ENCODE peak calls at places on chromosome 19, in four cellular contexts. T is uterus; C is CD8-positive, alpha-beta T cell; L is heart left ventricle. S is an unnamed sample. For H3K9me3, the result is how much of the 10 kb centered on the place peaks cover.

GRCh38 chr19:15671891-15672579 is 852 bp upstream of the CYP4F12 start:
- DNase-seq in C (no peak), T (no peak), L (no peak), S (no peak)

GRCh38 chr19:6417713-6418561 is 6.7 kb downstream of the KHSRP start:
- DNase-seq in C (no peak), T (peak), L (no peak), S (peak)

GRCh38 chr19:34274827-34275625 is 20.7 kb downstream of the GARRE1 start:
- DNase-seq in T (no peak), C (no peak), L (no peak), S (no peak)

GRCh38 chr19:33186431-33186830 is 7.7 kb upstream of the LRP3 start:
- DNase-seq in L (no peak), T (no peak), C (no peak), S (no peak)

GRCh38 chr19:1169921-1170885 is 3.9 kb downstream of the SBNO2 start:
- DNase-seq in L (no peak), C (no peak), T (peak), S (no peak)

GRCh38 chr19:44303305-44303704 is 1.5 kb downstream of the ZNF235 start:
- DNase-seq in C (no peak), T (no peak), L (no peak), S (no peak)

GRCh38 chr19:22260499-22260898 is 25.7 kb upstream of the ZNF729 start:
- DNase-seq in T (no peak), C (no peak), L (no peak), S (no peak)

GRCh38 chr19:49844138-49844740 is 6.7 kb upstream of the PTOV1 start:
- DNase-seq in C (no peak), T (no peak), L (no peak), S (no peak)

GRCh38 chr19:35204799-35205732 is 23.5 kb downstream of the FAM187B start:
- DNase-seq in C (no peak), L (peak), T (no peak), S (peak)

GRCh38 chr19:48608798-48609263 is 2.3 kb downstream of the SPACA4 start:
- DNase-seq in C (peak), L (no peak), T (no peak), S (no peak)

GRCh38 chr19:53910170-53910518 is 1.1 kb downstream of the CACNG7 start:
- DNase-seq in C (no peak), T (no peak), L (no peak), S (no peak)

GRCh38 chr19:40594251-40594650 is 6.9 kb upstream of the LTBP4 start:
- DNase-seq in T (no peak), C (no peak), L (no peak), S (no peak)

GRCh38 chr19:18733196-18733647 is 49.7 kb downstream of the CRTC1 start:
- DNase-seq in L (peak), C (no peak), T (peak), S (peak)

GRCh38 chr19:40512473-40513344 is 45.9 kb downstream of the SPTBN4 start:
- DNase-seq in L (no peak), C (no peak), T (no peak), S (peak)

GRCh38 chr19:33840382-33840781 is 43.7 kb downstream of the KCTD15 start:
- DNase-seq in T (no peak), L (no peak), C (no peak), S (no peak)

GRCh38 chr19:3095375-3096191 is 1.4 kb downstream of the GNA11 start:
- DNase-seq in L (no peak), C (peak), T (no peak), S (peak)

GRCh38 chr19:51727349-51727880 is 3.6 kb upstream of the HAS1 start:
- DNase-seq in T (no peak), C (no peak), L (no peak), S (no peak)

GRCh38 chr19:30898353-30899103 is 450.7 kb downstream of the TSHZ3 start:
- DNase-seq in T (no peak), C (no peak), L (no peak), S (no peak)

GRCh38 chr19:40407714-40408600 is 5.2 kb downstream of the PRX start:
- DNase-seq in L (no peak), T (no peak), C (no peak), S (no peak)

DNA sequence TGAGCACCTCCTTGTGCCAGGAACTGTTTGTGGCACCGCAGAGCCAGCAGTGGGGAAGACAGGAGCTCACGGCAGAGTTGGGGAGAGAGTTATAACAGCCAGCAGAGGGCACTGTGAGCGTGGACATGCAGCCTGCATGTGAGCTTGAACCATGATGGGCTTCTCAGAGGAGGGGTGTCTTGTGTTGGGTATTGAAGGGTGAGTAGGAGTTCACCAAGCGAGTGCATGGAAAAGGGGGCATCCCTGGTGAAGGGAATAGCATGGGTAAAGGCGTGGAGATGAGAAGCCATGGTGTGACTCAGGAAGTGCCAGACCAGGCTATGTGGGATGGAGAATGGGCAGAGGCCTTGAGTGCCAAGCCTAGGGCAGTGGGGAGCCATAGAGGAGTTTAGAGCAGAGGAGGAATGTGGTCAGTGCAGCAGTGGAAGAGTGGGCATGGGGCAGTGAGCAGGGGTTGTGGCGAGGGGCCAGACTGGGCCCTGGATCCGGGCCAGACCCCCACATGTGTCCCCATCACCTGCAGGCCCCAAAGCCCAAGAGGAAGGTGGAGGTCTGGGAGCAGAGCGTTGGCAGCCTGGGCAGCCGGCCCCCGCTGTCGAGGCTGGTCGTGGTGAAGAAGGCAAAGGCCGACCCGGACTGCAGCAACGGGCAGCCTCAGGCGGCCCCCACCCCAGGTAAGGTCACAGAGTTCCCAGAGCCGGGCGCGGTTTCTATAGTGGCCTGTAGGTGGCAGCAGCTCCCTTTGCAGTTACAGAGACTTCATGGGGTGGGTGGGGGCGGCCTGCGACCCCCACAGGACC is 11.8 kb upstream of the SHD start:
- DNase-seq in T (peak), C (peak), L (peak), S (peak)
- H3K9me3 ChIP-seq in T (under half), C (under half), L (under half), S (under half)

DNA sequence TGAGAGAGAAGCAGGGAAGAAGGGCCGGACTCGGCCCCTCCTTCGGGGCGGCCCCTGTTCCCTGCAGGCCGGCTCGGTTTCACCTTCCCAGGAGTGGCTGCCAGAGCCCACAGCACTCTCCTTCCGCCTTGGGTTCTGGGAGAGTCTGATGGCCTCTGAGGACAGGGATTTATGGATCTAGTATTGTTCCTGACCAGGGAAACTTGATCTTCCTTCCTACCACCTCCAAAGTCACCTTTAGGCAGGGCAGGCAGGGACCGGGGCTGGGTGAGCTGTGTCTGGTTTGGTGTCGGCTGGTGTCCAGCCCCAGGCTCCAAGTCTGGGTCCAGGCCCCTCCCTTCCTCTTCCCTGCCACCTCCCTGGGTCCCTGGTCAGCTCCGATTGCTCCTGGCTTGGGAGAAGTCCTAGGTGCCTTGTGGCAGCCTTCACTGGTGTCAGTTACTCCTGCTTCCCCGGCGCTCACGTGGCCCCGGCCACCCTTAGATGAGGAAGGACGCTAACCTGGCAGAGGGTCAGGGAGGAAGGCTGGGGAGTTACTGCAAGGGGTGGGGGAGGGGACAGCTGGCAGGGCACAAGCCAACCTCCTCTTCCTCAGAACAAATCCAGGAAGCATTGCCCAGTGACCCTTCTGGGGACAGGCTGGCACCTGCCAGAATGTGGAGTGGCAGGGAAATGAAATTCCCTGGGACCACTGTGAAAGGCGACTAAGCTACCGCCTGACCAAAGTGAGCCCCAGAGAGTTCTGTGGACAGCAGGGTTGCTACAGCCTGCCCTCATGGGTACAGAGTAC is 18.8 kb downstream of the RFX1 start:
- DNase-seq in T (no peak), C (no peak), L (peak), S (peak)
- H3K9me3 ChIP-seq in T (under half), C (under half), L (under half), S (under half)

DNA sequence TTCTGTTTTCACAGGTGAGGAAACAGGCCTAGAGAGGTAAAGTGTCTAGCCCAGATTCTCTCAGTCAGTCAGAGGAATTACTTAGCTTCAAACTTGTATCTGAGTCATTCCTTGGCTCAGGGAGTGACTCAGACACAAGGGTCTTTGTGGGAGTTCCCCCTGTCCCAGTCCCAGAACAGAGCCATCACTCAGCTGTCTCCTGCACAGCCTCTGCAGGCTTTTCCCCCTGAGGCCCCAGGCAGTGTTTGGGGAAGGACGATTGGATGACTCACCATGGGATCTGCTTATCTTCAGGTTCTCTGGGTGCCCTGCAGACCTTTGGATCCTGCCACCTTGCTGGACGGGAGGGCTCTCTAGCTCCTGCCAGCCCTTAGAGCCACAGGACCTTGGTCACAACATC is 13.2 kb downstream of the ZNF793 start:
- DNase-seq in T (no peak), L (no peak), C (no peak), S (no peak)
- H3K9me3 ChIP-seq in T (under half), L (under half), C (under half), S (under half)

GRCh38 chr19:9348671-9349070 is 14.1 kb upstream of the ZNF177 start:
- DNase-seq in T (no peak), C (no peak), L (no peak), S (no peak)

GRCh38 chr19:9348253-9348652 is 14.6 kb upstream of the ZNF177 start:
- DNase-seq in T (no peak), C (no peak), L (no peak), S (no peak)

GRCh38 chr19:9354651-9355050 is 8.2 kb upstream of the ZNF177 start:
- DNase-seq in C (no peak), T (no peak), L (no peak), S (no peak)

GRCh38 chr19:9353011-9353410 is 9.8 kb upstream of the ZNF177 start:
- DNase-seq in C (no peak), L (no peak), T (no peak), S (no peak)

DNA sequence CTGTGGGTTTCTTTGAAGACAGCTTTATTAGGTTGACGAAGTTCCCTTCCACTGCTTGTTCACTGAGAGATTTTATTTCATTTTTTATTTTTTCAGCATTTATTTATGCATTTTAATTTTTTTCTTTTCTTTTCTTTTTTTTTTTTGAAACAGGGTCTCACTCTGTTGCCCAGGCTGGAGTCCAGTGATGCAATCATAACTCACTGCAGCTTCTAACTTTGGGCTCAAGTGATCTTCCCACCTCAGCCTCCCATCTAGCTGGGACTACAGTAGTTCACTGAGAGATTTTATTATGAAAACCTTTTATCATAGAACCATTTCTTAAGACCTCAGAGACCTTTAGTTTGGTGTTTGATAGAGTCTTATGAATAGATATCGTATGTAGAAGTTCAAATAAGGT is 10.3 kb upstream of the ZNF177 start:
- DNase-seq in L (no peak), T (no peak), C (no peak), S (no peak)
- H3K9me3 ChIP-seq in L (under half), T (under half), C (under half), S (under half)

DNA sequence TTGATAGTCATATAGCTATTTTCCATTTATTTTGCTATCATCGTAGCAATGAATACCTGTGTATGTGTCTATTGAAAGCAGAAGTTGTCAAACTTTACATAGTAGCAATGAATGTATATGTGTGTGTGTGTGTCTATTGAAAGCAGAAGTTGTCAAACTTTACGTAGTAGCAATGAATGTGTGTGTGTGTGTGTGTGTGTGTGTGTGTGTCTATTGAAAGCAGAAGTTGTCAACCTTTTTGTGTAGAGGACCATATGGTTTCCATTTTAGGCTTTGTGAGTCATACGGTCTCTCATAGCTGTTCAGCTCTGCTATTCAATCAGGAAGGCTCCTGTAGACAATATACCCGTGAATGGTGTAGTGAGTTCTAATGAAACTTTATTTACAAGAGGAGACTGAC is 20.8 kb downstream of the NLRP4 start:
- DNase-seq in C (no peak), L (no peak), T (no peak), S (no peak)
- H3K9me3 ChIP-seq in C (under half), L (under half), T (under half), S (under half)

GRCh38 chr19:8902520-8902919 is 70.3 kb downstream of the MBD3L1 start:
- DNase-seq in C (no peak), L (no peak), T (no peak), S (no peak)
- H3K9me3 ChIP-seq in C (under half), L (under half), T (under half), S (under half)

S was measured in body of pancreas.